ENCODE peak calls at places on chromosomes 7 and 10, in five cellular contexts. F is pancreas, D is H1, K is AG04450, B is fibroblast of pulmonary artery. R is an unnamed sample.
A peak's percentile ranks its signal among the peaks of the same experiment; 100 is the strongest.

GRCh38 chr10:50367732-50368131 is 116.4 kb upstream of the ASAH2 start:
- DNase-seq in F (no peak), D (no peak), K (no peak), B (peak; percentile 72), R (no peak)

GRCh38 chr7:133504825-133505224 is 251.9 kb downstream of the EXOC4 start:
- DNase-seq in F (no peak), D (no peak), K (no peak), B (peak; percentile 12), R (no peak)

GRCh38 chr7:35906191-35906908 is 105.5 kb downstream of the SEPTIN7 start:
- DNase-seq in F (peak; percentile 32), D (peak; percentile 31), K (peak; percentile 65), B (peak; percentile 89), R (peak; percentile 73)

GRCh38 chr7:92621026-92621540 is 30.9 kb upstream of the FAM133B start:
- DNase-seq in F (peak; percentile 64), D (no peak), K (peak; percentile 85), B (peak; percentile 97), R (peak; percentile 84)

GRCh38 chr10:127243490-127244272 is 47.3 kb upstream of the INSYN2A start:
- DNase-seq in F (no peak), D (peak; percentile 33), K (no peak), B (peak; percentile 49), R (peak; percentile 7)

GRCh38 chr7:47092331-47092730 is 489.6 kb downstream of the TNS3 start:
- DNase-seq in F (no peak), D (no peak), K (no peak), B (no peak), R (no peak)

GRCh38 chr7:116708861-116709260 is 36.9 kb downstream of the MET start:
- DNase-seq in F (no peak), D (no peak), K (no peak), B (no peak), R (no peak)

GRCh38 chr10:17605936-17606335 is 11.2 kb downstream of the HACD1 start:
- DNase-seq in F (no peak), D (no peak), K (no peak), B (no peak), R (no peak)

GRCh38 chr10:92801978-92802872 is 46.1 kb upstream of the EXOC6 start:
- DNase-seq in F (no peak), D (no peak), K (no peak), B (no peak), R (no peak)

GRCh38 chr7:36281945-36282727 is 107.5 kb upstream of the ANLN start:
- DNase-seq in F (no peak), D (no peak), K (no peak), B (no peak), R (no peak)

GRCh38 chr10:93077860-93078337 is 4.2 kb downstream of the CYP26A1 start:
- DNase-seq in F (no peak), D (no peak), K (no peak), B (no peak), R (no peak)

GRCh38 chr10:31083765-31084184 is 52.1 kb upstream of the ZNF438 start:
- DNase-seq in F (no peak), D (peak; percentile 31), K (no peak), B (peak; percentile 59), R (peak; percentile 50)

GRCh38 chr7:94696981-94697670 is 41.2 kb upstream of the SGCE start:
- DNase-seq in F (peak; percentile 34), D (no peak), K (peak; percentile 87), B (peak; percentile 97), R (peak; percentile 75)

GRCh38 chr7:13981070-13981469 is 8.4 kb downstream of the ETV1 start:
- DNase-seq in F (no peak), D (no peak), K (peak; percentile 94), B (peak; percentile 96), R (peak; percentile 96)

GRCh38 chr7:142759433-142759832 is 10.2 kb downstream of the PRSS1 start:
- DNase-seq in F (no peak), D (no peak), K (no peak), B (no peak), R (no peak)

GRCh38 chr10:79050896-79051555 is 17.7 kb upstream of the ZMIZ1 start:
- DNase-seq in F (peak; percentile 38), D (no peak), K (no peak), B (peak; percentile 57), R (no peak)

GRCh38 chr7:148501707-148502139 is 88.8 kb upstream of the C7orf33 start:
- DNase-seq in F (no peak), D (peak; percentile 36), K (no peak), B (peak; percentile 12), R (no peak)

GRCh38 chr7:479115-479947 is 40.3 kb downstream of the PDGFA start:
- DNase-seq in F (no peak), D (no peak), K (no peak), B (no peak), R (no peak)

GRCh38 chr10:451021-451471 is 238.4 kb downstream of the DIP2C start:
- DNase-seq in F (no peak), D (no peak), K (no peak), B (no peak), R (no peak)

GRCh38 chr7:74657692-74658170 is at the start of gene GTF2I:
- DNase-seq in F (no peak), D (no peak), K (no peak), B (no peak), R (no peak)

DNA sequence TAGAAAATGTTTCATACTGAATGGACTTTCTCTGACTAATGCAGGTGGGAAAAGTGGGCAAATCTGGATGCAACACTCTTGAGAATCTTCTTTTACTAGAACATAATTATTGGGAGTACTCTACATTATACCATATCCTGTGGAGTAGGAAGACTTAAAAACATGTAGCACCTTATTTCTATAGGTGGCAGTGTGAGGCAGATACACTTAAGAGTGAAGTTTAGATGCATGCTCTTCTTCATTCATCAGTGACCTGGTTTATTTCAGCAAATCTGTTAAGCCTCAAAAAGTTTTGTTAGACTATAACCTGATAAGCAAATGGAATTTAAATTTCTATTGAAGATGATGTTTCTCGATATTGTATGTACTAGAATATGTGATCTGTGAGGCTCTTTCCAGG is 1087.1 kb upstream of the LRRN3 start:
- DNase-seq in F (no peak), D (no peak), K (no peak), B (no peak), R (no peak)
- TF ChIP-seq CTCF in F (no peak), D (no peak), K (no peak), B (no peak), R (no peak)

DNA sequence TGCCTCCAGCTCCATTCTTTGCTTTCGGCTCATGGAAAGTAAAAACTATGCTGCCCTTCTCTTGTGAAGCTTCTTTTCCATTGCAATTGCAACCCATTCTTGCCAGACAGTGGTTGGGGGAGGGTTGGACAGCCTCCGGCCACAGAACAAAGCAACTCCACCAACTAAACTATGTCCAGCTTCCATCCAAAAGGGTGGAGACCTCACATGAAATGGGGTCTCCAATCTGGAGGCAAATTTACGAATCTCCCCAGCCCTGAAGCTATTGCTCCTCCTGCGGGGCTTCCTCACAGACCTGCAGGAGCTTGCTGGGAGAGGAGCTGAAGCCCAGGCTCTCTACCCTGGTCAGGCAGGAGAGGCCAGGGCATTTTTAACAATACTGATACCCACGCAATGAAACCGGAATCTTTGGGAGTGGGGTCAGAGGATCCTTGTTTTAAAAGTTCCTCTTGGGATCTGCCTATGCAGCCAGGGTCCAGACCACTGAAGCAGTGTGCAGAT is 576 bp downstream of the GPNMB start:
- DNase-seq in F (no peak), D (no peak), K (no peak), B (no peak), R (no peak)
- H3K4me3 ChIP-seq in F (no peak overlapping the region), D (peak overlapping the region; percentile 49), K (no peak overlapping the region), B (peak overlapping the region; percentile 56), R (peak overlapping the region; percentile 51)

DNA sequence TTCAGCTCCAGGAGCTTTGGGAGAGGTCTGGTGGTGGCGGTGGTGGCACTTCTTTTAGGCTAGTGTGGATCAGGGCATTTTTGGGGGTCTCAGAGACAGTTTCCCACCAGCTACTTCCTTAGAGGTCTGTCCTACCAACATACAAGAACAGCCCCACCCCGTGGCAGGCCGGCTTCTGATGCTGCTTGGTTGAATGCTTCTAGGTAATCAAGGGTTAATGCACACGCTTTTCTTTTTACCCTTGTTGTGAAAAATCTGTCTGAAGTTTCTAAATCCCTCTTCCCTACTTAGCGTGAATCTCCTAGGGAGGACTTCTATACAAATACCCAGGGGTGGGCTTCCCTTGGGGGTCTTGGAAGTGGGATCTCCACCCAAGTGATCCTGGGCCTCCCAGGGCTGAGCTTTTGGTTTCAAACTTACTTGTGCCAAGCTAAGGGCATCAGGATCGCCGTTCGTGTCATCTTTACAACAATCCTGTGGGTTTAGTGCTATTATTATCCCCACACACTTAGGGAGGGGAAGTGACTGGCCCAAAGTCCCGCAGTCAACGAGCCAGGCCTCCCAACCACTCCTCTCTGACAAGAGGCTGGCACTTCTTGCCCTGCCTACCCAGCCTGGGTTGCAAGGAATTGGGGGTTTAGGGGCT is 1.7 kb downstream of the SH2B2 start:
- DNase-seq in F (no peak), D (no peak), K (no peak), B (no peak), R (no peak)
- TF ChIP-seq CTCF in F (no peak), D (no peak), K (no peak), B (peak; percentile 2), R (no peak)

DNA sequence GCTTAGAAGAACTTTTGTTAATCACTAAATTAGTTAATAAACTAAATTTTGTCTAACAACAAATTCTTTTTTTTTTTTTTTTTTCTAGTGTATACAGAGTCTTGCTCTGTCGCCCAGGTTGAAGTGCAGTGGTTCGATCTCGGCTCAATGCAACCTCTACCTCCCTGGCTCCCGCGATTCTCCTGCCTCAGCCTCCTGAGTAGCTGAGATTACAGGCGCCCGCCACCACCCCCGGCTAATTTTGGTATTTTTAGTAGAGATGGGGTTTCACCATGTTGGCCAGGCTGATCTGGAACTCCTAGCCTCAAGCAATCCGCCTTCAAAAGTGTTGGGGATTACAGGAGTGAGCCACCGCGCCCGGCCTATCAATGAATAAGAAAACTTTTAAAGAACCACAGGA is 1.1 kb upstream of the IQUB start:
- DNase-seq in F (no peak), D (no peak), K (no peak), B (no peak), R (no peak)
- H3K4me3 ChIP-seq in F (peak overlapping the region; percentile 34), D (no peak overlapping the region), K (peak overlapping the region; percentile 39), B (peak overlapping the region; percentile 71), R (peak overlapping the region; percentile 49)

DNA sequence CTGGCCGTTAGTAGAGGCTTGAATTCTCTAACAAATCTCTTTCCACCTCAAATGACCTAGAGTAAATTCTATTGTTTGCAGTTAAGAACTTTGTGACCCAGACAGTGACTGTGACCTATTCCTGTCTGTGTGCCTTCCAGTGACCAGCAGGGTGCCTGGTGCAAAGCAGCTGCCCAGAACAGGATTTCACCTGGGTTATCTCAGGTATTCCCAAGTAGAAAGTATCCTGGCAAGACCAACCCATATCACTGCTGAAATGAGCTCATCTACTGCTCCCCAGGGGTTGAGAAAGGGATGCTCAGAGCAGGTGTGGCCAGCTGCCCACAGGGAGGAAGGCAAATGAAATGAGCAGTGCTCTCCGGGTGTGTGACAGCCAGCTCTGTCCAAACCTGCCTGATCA is 2.1 kb upstream of the MSMB start:
- DNase-seq in F (no peak), D (no peak), K (no peak), B (no peak), R (no peak)
- TF ChIP-seq CTCF in F (no peak), D (no peak), K (no peak), B (no peak), R (no peak)

R was measured in HFF-Myc.